ENCODE peak calls at places on chromosome 13, in nine cellular contexts. W is A549, N is Calu3, X is IMR-90, C is gastrocnemius medialis, Z is heart right ventricle, G is upper lobe of left lung, M is AG09309, B is tibial artery. S is an unnamed sample.

GRCh38 chr13:99386911-99387788 is 80.0 kb upstream of the GPR183 start:
- DNase-seq in N (peak), X (no peak), B (no peak), M (no peak), G (no peak), Z (peak), C (no peak), W (peak), S (peak)

GRCh38 chr13:103351035-103351828 is 285.0 kb upstream of the SLC10A2 start:
- DNase-seq in B (no peak), X (no peak), G (no peak), W (no peak), C (no peak), Z (peak), M (no peak), N (no peak), S (no peak)

GRCh38 chr13:91544723-91545122 is 146.3 kb downstream of the GPC5 start:
- DNase-seq in X (no peak), G (no peak), M (no peak), W (no peak), B (no peak), C (no peak), N (peak), Z (no peak), S (no peak)

GRCh38 chr13:31699650-31700049 is 39.7 kb upstream of the RXFP2 start:
- DNase-seq in B (no peak), C (no peak), W (no peak), G (no peak), X (no peak), M (no peak), N (no peak), Z (no peak), S (no peak)

GRCh38 chr13:92483894-92484293 is 742.7 kb upstream of the GPC6 start:
- DNase-seq in B (no peak), C (no peak), M (no peak), G (no peak), Z (no peak), W (no peak), N (no peak), X (no peak), S (no peak)

GRCh38 chr13:24274452-24274971 is 34.9 kb upstream of the C1QTNF9 start:
- DNase-seq in N (no peak), B (no peak), M (no peak), C (no peak), X (peak), Z (peak), W (no peak), G (no peak), S (peak)

GRCh38 chr13:36919206-36919832 is 719 bp downstream of the SMAD9 start:
- DNase-seq in M (no peak), C (peak), W (no peak), X (peak), G (peak), B (peak), N (peak), Z (peak), S (no peak)

GRCh38 chr13:38624822-38625221 is 62.1 kb upstream of the FREM2 start:
- DNase-seq in M (no peak), B (no peak), W (no peak), G (no peak), Z (no peak), C (no peak), N (no peak), X (no peak), S (no peak)

GRCh38 chr13:66780814-66781213 is 449.3 kb downstream of the PCDH9 start:
- DNase-seq in M (peak), B (no peak), G (no peak), C (no peak), X (peak), Z (no peak), W (peak), N (no peak), S (no peak)

GRCh38 chr13:29849071-29849541 is 1.3 kb downstream of the UBL3 start:
- DNase-seq in W (peak), Z (no peak), M (no peak), N (no peak), B (peak), G (no peak), C (no peak), X (peak), S (no peak)

GRCh38 chr13:31793246-31793645 is 53.9 kb downstream of the RXFP2 start:
- DNase-seq in C (no peak), N (no peak), B (no peak), M (peak), G (no peak), X (peak), Z (no peak), W (no peak), S (no peak)

GRCh38 chr13:113045214-113046007 is 60.2 kb upstream of the F7 start:
- DNase-seq in N (no peak), W (no peak), M (no peak), Z (peak), X (no peak), C (no peak), B (no peak), G (peak), S (no peak)

GRCh38 chr13:43285891-43286602 is 262.7 kb downstream of the DNAJC15 start:
- DNase-seq in Z (no peak), C (peak), N (no peak), W (no peak), B (peak), X (peak), G (no peak), M (no peak), S (no peak)

GRCh38 chr13:76016799-76017198 is 380.7 kb downstream of the LMO7 start:
- DNase-seq in M (no peak), Z (no peak), N (peak), B (no peak), C (no peak), G (no peak), X (peak), W (peak), S (no peak)

GRCh38 chr13:23427342-23428182 is 5.9 kb downstream of the SACS start:
- DNase-seq in C (no peak), X (peak), N (no peak), W (peak), B (peak), M (peak), G (no peak), Z (no peak), S (no peak)

GRCh38 chr13:99614465-99614885 is 113.2 kb downstream of the TM9SF2 start:
- DNase-seq in N (peak), G (no peak), M (no peak), W (peak), X (no peak), C (no peak), Z (no peak), B (no peak), S (no peak)

GRCh38 chr13:83884141-83884540 is 1.9 kb upstream of the SLITRK1 start:
- DNase-seq in W (no peak), C (no peak), Z (no peak), N (no peak), B (no peak), G (no peak), M (no peak), X (no peak), S (no peak)

GRCh38 chr13:27896726-27897125 is 23.1 kb upstream of the PDX1 start:
- DNase-seq in G (no peak), M (no peak), X (no peak), N (no peak), B (no peak), C (no peak), Z (no peak), W (no peak), S (no peak)

GRCh38 chr13:42176286-42176685 is 95.7 kb upstream of the AKAP11 start:
- DNase-seq in Z (no peak), W (no peak), M (no peak), X (no peak), B (no peak), C (no peak), G (no peak), N (no peak), S (no peak)

GRCh38 chr13:37775871-37776270 is 93.7 kb downstream of the TRPC4 start:
- DNase-seq in X (peak), B (no peak), W (no peak), M (no peak), C (no peak), N (no peak), G (no peak), Z (no peak), S (no peak)

GRCh38 chr13:99648905-99649304 is 147.6 kb downstream of the TM9SF2 start:
- DNase-seq in W (no peak), N (no peak), X (no peak), B (no peak), C (no peak), Z (no peak), G (no peak), M (no peak), S (no peak)

GRCh38 chr13:107067381-107067780 is 499.4 kb upstream of the ARGLU1 start:
- DNase-seq in N (no peak), C (no peak), W (no peak), G (no peak), X (no peak), Z (no peak), M (no peak), B (no peak), S (no peak)

GRCh38 chr13:44498969-44499368 is 77.2 kb downstream of the TSC22D1 start:
- DNase-seq in N (no peak), B (no peak), X (no peak), G (no peak), Z (no peak), W (no peak), M (no peak), C (no peak), S (no peak)

GRCh38 chr13:41505209-41505835 is 48.0 kb downstream of the RGCC start:
- DNase-seq in B (no peak), X (peak), M (peak), N (no peak), G (no peak), Z (no peak), C (no peak), W (no peak), S (no peak)

GRCh38 chr13:96963786-96964475 is 30.3 kb downstream of the OXGR1 start:
- DNase-seq in B (no peak), N (no peak), C (no peak), Z (no peak), W (no peak), G (no peak), X (no peak), M (no peak), S (no peak)

GRCh38 chr13:102839462-102839861 is 6.4 kb upstream of the ERCC5 start:
- DNase-seq in C (no peak), W (no peak), X (peak), Z (no peak), B (no peak), N (no peak), M (peak), G (no peak), S (no peak)

GRCh38 chr13:44620057-44620456 is 43.9 kb upstream of the TSC22D1 start:
- DNase-seq in C (no peak), B (no peak), G (no peak), X (peak), Z (no peak), N (no peak), W (peak), M (no peak), S (no peak)

GRCh38 chr13:24746618-24747247 is 17.2 kb upstream of the RNF17 start:
- DNase-seq in N (peak), M (no peak), C (no peak), X (no peak), W (peak), G (peak), B (no peak), Z (no peak), S (no peak)

GRCh38 chr13:106096661-106097092 is 438.8 kb downstream of the EFNB2 start:
- DNase-seq in Z (no peak), X (no peak), W (peak), M (no peak), G (no peak), C (no peak), N (no peak), B (no peak), S (no peak)

DNA sequence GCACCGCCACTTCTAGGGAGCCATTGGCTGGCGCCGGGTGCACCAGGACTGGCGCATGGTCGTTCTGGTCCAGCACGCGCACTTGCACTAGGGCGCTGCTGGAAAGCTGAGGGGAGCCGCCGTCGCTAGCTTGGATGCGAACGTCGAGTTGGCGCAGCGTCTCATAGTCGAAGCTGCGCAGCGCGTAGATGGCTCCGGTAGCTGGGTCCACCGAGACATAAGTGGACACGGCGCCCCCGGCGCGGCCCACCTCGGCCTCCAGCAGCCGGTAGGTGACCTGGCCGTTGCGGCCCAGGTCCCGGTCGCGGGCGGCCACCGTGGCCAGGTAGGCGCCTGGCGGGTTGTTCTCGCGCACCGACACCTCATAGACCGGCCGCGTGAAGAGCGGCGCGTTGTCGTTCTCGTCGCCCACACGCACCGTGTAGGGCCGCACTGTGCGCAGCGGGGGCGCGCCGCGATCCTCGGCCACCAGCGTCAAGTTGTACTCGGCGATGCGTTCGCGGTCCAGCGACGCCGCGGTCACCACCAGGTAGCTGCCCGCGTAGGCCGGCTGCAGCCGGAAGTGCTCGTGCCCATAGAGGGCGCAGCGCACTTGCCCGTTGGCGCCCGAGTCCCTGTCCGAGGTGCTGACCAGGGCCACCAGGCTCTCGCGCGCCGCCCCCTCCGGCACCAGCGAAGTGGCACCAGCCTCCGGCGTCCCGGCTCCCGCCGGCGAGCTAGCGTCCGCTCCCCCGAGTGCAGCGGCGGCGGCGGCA is 1.7 kb downstream of the PCDH8 start:
- DNase-seq in G (peak), W (no peak), N (no peak), B (peak), X (peak), C (no peak), Z (peak), M (no peak), S (no peak)
- TF ChIP-seq CTCF in G (peak), W (no peak), N (no peak), B (peak), X (peak), C (no peak), Z (peak), M (no peak), S (no peak)

GRCh38 chr13:93948523-93948922 is 531.0 kb downstream of the DCT start:
- DNase-seq in X (no peak), W (no peak), M (no peak), C (no peak), G (no peak), B (no peak), Z (no peak), N (no peak), S (no peak)

GRCh38 chr13:93956416-93956815 is 523.1 kb downstream of the DCT start:
- DNase-seq in W (no peak), N (no peak), B (no peak), X (no peak), Z (no peak), C (no peak), G (no peak), M (no peak), S (no peak)

GRCh38 chr13:93947651-93948050 is 531.8 kb downstream of the DCT start:
- DNase-seq in C (no peak), W (no peak), B (no peak), X (no peak), G (no peak), N (no peak), M (no peak), Z (no peak), S (no peak)

GRCh38 chr13:93953856-93954255 is 525.6 kb downstream of the DCT start:
- DNase-seq in X (no peak), Z (no peak), G (no peak), W (no peak), M (no peak), C (no peak), N (no peak), B (no peak), S (no peak)

GRCh38 chr13:93951153-93951552 is 528.3 kb downstream of the DCT start:
- DNase-seq in Z (no peak), G (no peak), W (no peak), X (peak), C (no peak), B (no peak), M (no peak), N (no peak), S (no peak)
- TF ChIP-seq CTCF in Z (no peak), G (no peak), W (no peak), X (peak), C (no peak), B (no peak), M (peak), N (no peak), S (no peak)

GRCh38 chr13:50531917-50532899 is 311.3 kb downstream of the DLEU7 start:
- DNase-seq in W (peak), M (no peak), Z (no peak), C (no peak), X (peak), B (no peak), G (no peak), N (no peak), S (no peak)
- TF ChIP-seq CTCF in W (peak), M (peak), Z (peak), C (peak), X (peak), B (peak), G (peak), N (no peak), S (no peak)

DNA sequence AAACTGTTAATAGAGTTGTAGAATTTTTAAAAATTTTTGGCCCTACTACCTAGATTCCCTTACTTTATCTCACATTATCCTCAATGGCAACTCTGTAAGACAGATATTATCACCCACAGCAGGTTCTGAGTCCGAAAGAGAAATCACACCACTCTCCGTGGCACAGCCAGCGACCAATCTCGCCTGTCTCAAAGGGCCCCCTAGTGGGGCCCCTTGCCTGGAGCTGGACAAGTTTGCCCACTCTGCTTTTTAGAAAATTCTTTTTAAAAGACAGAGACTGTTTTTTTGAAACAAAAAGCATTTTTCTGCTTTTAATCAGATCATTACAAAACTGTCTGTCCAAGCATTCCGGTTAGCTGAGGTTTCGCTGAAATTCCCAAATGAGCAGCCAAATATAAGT is 21.7 kb downstream of the PHF11 start:
- DNase-seq in M (no peak), G (no peak), Z (peak), C (no peak), N (no peak), W (no peak), X (no peak), B (no peak), S (no peak)
- TF ChIP-seq CTCF in M (peak), G (peak), Z (no peak), C (no peak), N (no peak), W (peak), X (peak), B (no peak), S (no peak)

DNA sequence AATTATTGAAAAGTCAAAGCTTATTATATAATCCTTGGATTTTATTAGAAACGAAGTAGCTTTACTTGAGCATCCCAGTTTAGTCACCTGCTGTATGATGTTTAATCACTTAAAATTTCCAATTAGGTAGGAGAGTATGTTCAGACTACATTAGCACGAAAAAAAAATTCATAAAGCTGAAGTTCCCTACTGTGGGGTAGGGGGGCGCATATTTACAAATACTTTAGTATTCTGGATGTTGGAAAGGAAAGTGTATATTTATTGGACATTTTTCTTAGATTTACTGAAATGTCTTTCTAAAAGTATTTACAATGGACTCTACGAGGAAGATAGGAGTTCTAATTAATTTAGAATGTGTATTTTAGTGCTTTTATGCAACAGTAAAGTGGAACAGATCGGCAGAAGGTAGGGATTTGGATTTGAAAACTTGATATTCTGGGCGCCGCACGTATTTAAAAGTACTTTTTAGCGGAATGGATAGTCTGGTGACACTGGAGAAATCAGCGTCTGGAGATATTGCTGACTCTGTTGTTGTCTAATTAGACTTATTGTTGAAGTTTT is 1.9 kb downstream of the CDK8 start:
- DNase-seq in M (no peak), Z (no peak), G (no peak), X (peak), C (no peak), W (peak), N (no peak), B (no peak), S (no peak)
- TF ChIP-seq CTCF in M (peak), Z (no peak), G (no peak), X (peak), C (no peak), W (no peak), N (no peak), B (no peak), S (no peak)

GRCh38 chr13:50123862-50124535 is 108.8 kb downstream of the KCNRG start:
- DNase-seq in B (peak), G (peak), W (peak), Z (peak), N (peak), X (peak), M (peak), C (peak), S (peak)
- TF ChIP-seq CTCF in B (no peak), G (no peak), W (no peak), Z (no peak), N (no peak), X (peak), M (peak), C (no peak), S (no peak)